ENCODE peak calls at places on chromosomes 3 and 15, in six cellular contexts. One of them, this sample, is unnamed.

GRCh38 chr15:54304321-54304720 is 326.1 kb downstream of the UNC13C start:
- DNase-seq in activated CD8-positive, alpha-beta memory T cell treated with anti-CD3 and anti-CD28 coated beads, Interleukin-2, amount 50 U/mL, for 48 hours: no peak
- DNase-seq in EL: no peak
- DNase-seq in mesendoderm: no peak
- DNase-seq in hippocampal formation: no peak
- DNase-seq in cerebellar cortex: no peak
- DNase-seq in this sample: no peak

GRCh38 chr15:39301589-39301999 is 279.3 kb upstream of the THBS1 start:
- DNase-seq in activated CD8-positive, alpha-beta memory T cell treated with anti-CD3 and anti-CD28 coated beads, Interleukin-2, amount 50 U/mL, for 48 hours: no peak
- DNase-seq in EL: peak; percentile 77
- DNase-seq in mesendoderm: no peak
- DNase-seq in hippocampal formation: no peak
- DNase-seq in cerebellar cortex: no peak
- DNase-seq in this sample: no peak

GRCh38 chr15:87764461-87765236 is 491.9 kb downstream of the NTRK3 start:
- DNase-seq in activated CD8-positive, alpha-beta memory T cell treated with anti-CD3 and anti-CD28 coated beads, Interleukin-2, amount 50 U/mL, for 48 hours: no peak
- DNase-seq in EL: peak; percentile 92
- DNase-seq in mesendoderm: peak; percentile 84
- DNase-seq in hippocampal formation: no peak
- DNase-seq in cerebellar cortex: peak; percentile 21
- DNase-seq in this sample: peak; percentile 22

GRCh38 chr3:131403216-131403895 is 21.8 kb downstream of the NUDT16 start:
- DNase-seq in activated CD8-positive, alpha-beta memory T cell treated with anti-CD3 and anti-CD28 coated beads, Interleukin-2, amount 50 U/mL, for 48 hours: no peak
- DNase-seq in EL: no peak
- DNase-seq in mesendoderm: no peak
- DNase-seq in hippocampal formation: no peak
- DNase-seq in cerebellar cortex: no peak
- DNase-seq in this sample: no peak

GRCh38 chr15:48645558-48646330 is at the start of gene FBN1:
- DNase-seq in activated CD8-positive, alpha-beta memory T cell treated with anti-CD3 and anti-CD28 coated beads, Interleukin-2, amount 50 U/mL, for 48 hours: peak; percentile 58
- DNase-seq in EL: peak; percentile 94
- DNase-seq in mesendoderm: peak; percentile 94
- DNase-seq in hippocampal formation: peak; percentile 74
- DNase-seq in cerebellar cortex: peak; percentile 82
- DNase-seq in this sample: peak; percentile 86

GRCh38 chr3:45631486-45631885 is 36.9 kb downstream of the LIMD1 start:
- DNase-seq in activated CD8-positive, alpha-beta memory T cell treated with anti-CD3 and anti-CD28 coated beads, Interleukin-2, amount 50 U/mL, for 48 hours: no peak
- DNase-seq in EL: no peak
- DNase-seq in mesendoderm: no peak
- DNase-seq in hippocampal formation: no peak
- DNase-seq in cerebellar cortex: no peak
- DNase-seq in this sample: no peak

GRCh38 chr3:187746479-187747335 is 1.4 kb upstream of the BCL6 start:
- DNase-seq in activated CD8-positive, alpha-beta memory T cell treated with anti-CD3 and anti-CD28 coated beads, Interleukin-2, amount 50 U/mL, for 48 hours: no peak
- DNase-seq in EL: peak; percentile 48
- DNase-seq in mesendoderm: peak; percentile 59
- DNase-seq in hippocampal formation: peak; percentile 56
- DNase-seq in cerebellar cortex: peak; percentile 76
- DNase-seq in this sample: peak; percentile 69

GRCh38 chr3:182212479-182213076 is 500.9 kb downstream of the SOX2 start:
- DNase-seq in activated CD8-positive, alpha-beta memory T cell treated with anti-CD3 and anti-CD28 coated beads, Interleukin-2, amount 50 U/mL, for 48 hours: no peak
- DNase-seq in EL: peak; percentile 21
- DNase-seq in mesendoderm: peak; percentile 89
- DNase-seq in hippocampal formation: no peak
- DNase-seq in cerebellar cortex: no peak
- DNase-seq in this sample: peak; percentile 57

GRCh38 chr3:36650271-36650671 is 114.1 kb downstream of the DCLK3 start:
- DNase-seq in activated CD8-positive, alpha-beta memory T cell treated with anti-CD3 and anti-CD28 coated beads, Interleukin-2, amount 50 U/mL, for 48 hours: no peak
- DNase-seq in EL: peak; percentile 72
- DNase-seq in mesendoderm: no peak
- DNase-seq in hippocampal formation: no peak
- DNase-seq in cerebellar cortex: no peak
- DNase-seq in this sample: no peak

GRCh38 chr3:15427182-15427880 is at the start of the genes EAF1 and METTL6:
- DNase-seq in activated CD8-positive, alpha-beta memory T cell treated with anti-CD3 and anti-CD28 coated beads, Interleukin-2, amount 50 U/mL, for 48 hours: peak; percentile 90
- DNase-seq in EL: peak; percentile 83
- DNase-seq in mesendoderm: peak; percentile 87
- DNase-seq in hippocampal formation: peak; percentile 55
- DNase-seq in cerebellar cortex: peak; percentile 90
- DNase-seq in this sample: peak; percentile 86

GRCh38 chr3:184171562-184171961 is 3.1 kb upstream of the AP2M1 start:
- DNase-seq in activated CD8-positive, alpha-beta memory T cell treated with anti-CD3 and anti-CD28 coated beads, Interleukin-2, amount 50 U/mL, for 48 hours: no peak
- DNase-seq in EL: peak; percentile 89
- DNase-seq in mesendoderm: peak; percentile 77
- DNase-seq in hippocampal formation: no peak
- DNase-seq in cerebellar cortex: no peak
- DNase-seq in this sample: no peak

GRCh38 chr3:179473565-179473964 is 22.3 kb upstream of the GNB4 start:
- DNase-seq in activated CD8-positive, alpha-beta memory T cell treated with anti-CD3 and anti-CD28 coated beads, Interleukin-2, amount 50 U/mL, for 48 hours: no peak
- DNase-seq in EL: no peak
- DNase-seq in mesendoderm: no peak
- DNase-seq in hippocampal formation: peak; percentile 4
- DNase-seq in cerebellar cortex: no peak
- DNase-seq in this sample: no peak

GRCh38 chr3:48065035-48065434 is 48.8 kb upstream of the MAP4 start:
- DNase-seq in activated CD8-positive, alpha-beta memory T cell treated with anti-CD3 and anti-CD28 coated beads, Interleukin-2, amount 50 U/mL, for 48 hours: no peak
- DNase-seq in EL: peak; percentile 27
- DNase-seq in mesendoderm: no peak
- DNase-seq in hippocampal formation: no peak
- DNase-seq in cerebellar cortex: no peak
- DNase-seq in this sample: no peak

GRCh38 chr3:150603888-150604319 is 783 bp downstream of the SELENOT start:
- DNase-seq in activated CD8-positive, alpha-beta memory T cell treated with anti-CD3 and anti-CD28 coated beads, Interleukin-2, amount 50 U/mL, for 48 hours: no peak
- DNase-seq in EL: no peak
- DNase-seq in mesendoderm: peak; percentile 61
- DNase-seq in hippocampal formation: peak; percentile 20
- DNase-seq in cerebellar cortex: peak; percentile 42
- DNase-seq in this sample: peak; percentile 44

GRCh38 chr15:81183403-81183760 is 13.3 kb upstream of the IL16 start:
- DNase-seq in activated CD8-positive, alpha-beta memory T cell treated with anti-CD3 and anti-CD28 coated beads, Interleukin-2, amount 50 U/mL, for 48 hours: no peak
- DNase-seq in EL: no peak
- DNase-seq in mesendoderm: no peak
- DNase-seq in hippocampal formation: no peak
- DNase-seq in cerebellar cortex: no peak
- DNase-seq in this sample: no peak

GRCh38 chr15:79296583-79296982 is 14.1 kb downstream of the ANKRD34C start:
- DNase-seq in activated CD8-positive, alpha-beta memory T cell treated with anti-CD3 and anti-CD28 coated beads, Interleukin-2, amount 50 U/mL, for 48 hours: no peak
- DNase-seq in EL: no peak
- DNase-seq in mesendoderm: peak; percentile 30
- DNase-seq in hippocampal formation: no peak
- DNase-seq in cerebellar cortex: no peak
- DNase-seq in this sample: peak; percentile 34

GRCh38 chr3:105752791-105753415 is 115.9 kb downstream of the CBLB start:
- DNase-seq in activated CD8-positive, alpha-beta memory T cell treated with anti-CD3 and anti-CD28 coated beads, Interleukin-2, amount 50 U/mL, for 48 hours: no peak
- DNase-seq in EL: peak; percentile 50
- DNase-seq in mesendoderm: peak; percentile 27
- DNase-seq in hippocampal formation: no peak
- DNase-seq in cerebellar cortex: peak; percentile 76
- DNase-seq in this sample: no peak

GRCh38 chr3:190494907-190495306 is 19.0 kb upstream of the IL1RAP start:
- DNase-seq in activated CD8-positive, alpha-beta memory T cell treated with anti-CD3 and anti-CD28 coated beads, Interleukin-2, amount 50 U/mL, for 48 hours: no peak
- DNase-seq in EL: no peak
- DNase-seq in mesendoderm: no peak
- DNase-seq in hippocampal formation: no peak
- DNase-seq in cerebellar cortex: no peak
- DNase-seq in this sample: no peak

GRCh38 chr15:64856429-64857145 is 14.9 kb downstream of the PLEKHO2 start:
- DNase-seq in activated CD8-positive, alpha-beta memory T cell treated with anti-CD3 and anti-CD28 coated beads, Interleukin-2, amount 50 U/mL, for 48 hours: no peak
- DNase-seq in EL: peak; percentile 71
- DNase-seq in mesendoderm: peak; percentile 66
- DNase-seq in hippocampal formation: peak; percentile 96
- DNase-seq in cerebellar cortex: peak; percentile 31
- DNase-seq in this sample: no peak

GRCh38 chr3:120752865-120753264 is 10.3 kb downstream of the GTF2E1 start:
- DNase-seq in activated CD8-positive, alpha-beta memory T cell treated with anti-CD3 and anti-CD28 coated beads, Interleukin-2, amount 50 U/mL, for 48 hours: no peak
- DNase-seq in EL: no peak
- DNase-seq in mesendoderm: no peak
- DNase-seq in hippocampal formation: no peak
- DNase-seq in cerebellar cortex: no peak
- DNase-seq in this sample: no peak

GRCh38 chr3:59734061-59734460 is 684.2 kb upstream of the CFAP20DC start:
- DNase-seq in activated CD8-positive, alpha-beta memory T cell treated with anti-CD3 and anti-CD28 coated beads, Interleukin-2, amount 50 U/mL, for 48 hours: no peak
- DNase-seq in EL: no peak
- DNase-seq in mesendoderm: no peak
- DNase-seq in hippocampal formation: no peak
- DNase-seq in cerebellar cortex: no peak
- DNase-seq in this sample: no peak

GRCh38 chr15:77659350-77660321 is 26.9 kb upstream of the LINGO1 start:
- DNase-seq in activated CD8-positive, alpha-beta memory T cell treated with anti-CD3 and anti-CD28 coated beads, Interleukin-2, amount 50 U/mL, for 48 hours: peak; percentile 68
- DNase-seq in EL: peak; percentile 59
- DNase-seq in mesendoderm: peak; percentile 69
- DNase-seq in hippocampal formation: peak; percentile 30
- DNase-seq in cerebellar cortex: peak; percentile 54
- DNase-seq in this sample: peak; percentile 83

GRCh38 chr15:43410572-43411214 is 39.8 kb downstream of the TUBGCP4 start:
- DNase-seq in activated CD8-positive, alpha-beta memory T cell treated with anti-CD3 and anti-CD28 coated beads, Interleukin-2, amount 50 U/mL, for 48 hours: no peak
- DNase-seq in EL: peak; percentile 13
- DNase-seq in mesendoderm: peak; percentile 15
- DNase-seq in hippocampal formation: no peak
- DNase-seq in cerebellar cortex: no peak
- DNase-seq in this sample: peak; percentile 18

GRCh38 chr3:85170646-85171045 is 211.9 kb downstream of the CADM2 start:
- DNase-seq in activated CD8-positive, alpha-beta memory T cell treated with anti-CD3 and anti-CD28 coated beads, Interleukin-2, amount 50 U/mL, for 48 hours: no peak
- DNase-seq in EL: no peak
- DNase-seq in mesendoderm: no peak
- DNase-seq in hippocampal formation: no peak
- DNase-seq in cerebellar cortex: no peak
- DNase-seq in this sample: no peak

GRCh38 chr3:173153631-173154030 is 12.6 kb upstream of the SPATA16 start:
- DNase-seq in activated CD8-positive, alpha-beta memory T cell treated with anti-CD3 and anti-CD28 coated beads, Interleukin-2, amount 50 U/mL, for 48 hours: no peak
- DNase-seq in EL: no peak
- DNase-seq in mesendoderm: no peak
- DNase-seq in hippocampal formation: no peak
- DNase-seq in cerebellar cortex: no peak
- DNase-seq in this sample: no peak

GRCh38 chr15:39270221-39270835 is 310.6 kb upstream of the THBS1 start:
- DNase-seq in activated CD8-positive, alpha-beta memory T cell treated with anti-CD3 and anti-CD28 coated beads, Interleukin-2, amount 50 U/mL, for 48 hours: no peak
- DNase-seq in EL: no peak
- DNase-seq in mesendoderm: no peak
- DNase-seq in hippocampal formation: no peak
- DNase-seq in cerebellar cortex: no peak
- DNase-seq in this sample: no peak

GRCh38 chr15:70091649-70092461 is 5.9 kb downstream of the TLE3 start:
- DNase-seq in activated CD8-positive, alpha-beta memory T cell treated with anti-CD3 and anti-CD28 coated beads, Interleukin-2, amount 50 U/mL, for 48 hours: no peak
- DNase-seq in EL: no peak
- DNase-seq in mesendoderm: peak; percentile 87
- DNase-seq in hippocampal formation: no peak
- DNase-seq in cerebellar cortex: no peak
- DNase-seq in this sample: no peak